ENCODE peak calls at places on chromosomes 6 and 20, in eight cellular contexts. F is GM23338, G is HCT116, L is OCI-LY7, I is SK-N-SH, S is PC-3, Q is MM.1S, H is hepatocyte. J is an unnamed sample. For H3K9me2, the result is how much of the 10 kb centered on the place peaks cover.

GRCh38 chr6:56226946-56227879 is 20.2 kb downstream of the COL21A1 start:
- DNase-seq in F (no peak), G (no peak), I (no peak), H (no peak), S (peak), Q (no peak), L (no peak), J (no peak)

GRCh38 chr6:158686791-158687381 is 37.0 kb downstream of the SYTL3 start:
- DNase-seq in Q (no peak), L (no peak), F (no peak), G (no peak), I (no peak), S (no peak), H (no peak), J (no peak)

GRCh38 chr20:58552366-58552934 is 37.3 kb upstream of the APCDD1L start:
- DNase-seq in Q (no peak), I (no peak), F (no peak), S (no peak), H (no peak), G (no peak), L (no peak), J (no peak)

GRCh38 chr20:1334370-1334731 is 5.4 kb upstream of the SDCBP2 start:
- DNase-seq in L (no peak), G (no peak), H (no peak), F (no peak), Q (no peak), S (no peak), I (no peak), J (no peak)

GRCh38 chr6:107491791-107492674 is 2.1 kb downstream of the SOBP start:
- DNase-seq in I (no peak), Q (no peak), L (no peak), F (no peak), H (no peak), G (no peak), S (no peak), J (no peak)

GRCh38 chr6:122726649-122727048 is 52.9 kb upstream of the FABP7 start:
- DNase-seq in L (no peak), S (peak), Q (peak), G (no peak), H (peak), I (peak), F (peak), J (peak)

GRCh38 chr20:58688838-58689237 is 3.8 kb upstream of the NPEPL1 start:
- DNase-seq in Q (no peak), G (no peak), H (no peak), S (no peak), F (no peak), L (no peak), I (no peak), J (no peak)

GRCh38 chr20:25057234-25058050 is 497 bp downstream of the ACSS1 start:
- DNase-seq in F (peak), L (no peak), S (peak), H (peak), G (no peak), Q (peak), I (peak), J (peak)

GRCh38 chr20:48722737-48723191 is 105.0 kb downstream of the PREX1 start:
- DNase-seq in Q (no peak), F (peak), L (peak), G (no peak), S (peak), H (peak), I (no peak), J (no peak)

GRCh38 chr6:85068221-85068620 is 303.8 kb upstream of the TBX18 start:
- DNase-seq in H (no peak), L (no peak), I (no peak), S (no peak), Q (no peak), G (no peak), F (no peak), J (no peak)

GRCh38 chr6:110654096-110654820 is 161.0 kb downstream of the CDK19 start:
- DNase-seq in L (no peak), I (no peak), F (no peak), S (peak), G (no peak), Q (no peak), H (no peak), J (no peak)

GRCh38 chr6:44044154-44044539 is 83.1 kb downstream of the MRPL14 start:
- DNase-seq in I (no peak), Q (no peak), G (no peak), H (no peak), S (no peak), L (no peak), F (no peak), J (no peak)

GRCh38 chr6:71338540-71339316 is 50.1 kb downstream of the OGFRL1 start:
- DNase-seq in S (no peak), F (no peak), G (no peak), I (no peak), L (no peak), Q (no peak), H (no peak), J (no peak)

GRCh38 chr6:151763938-151764680 is 43.4 kb upstream of the ESR1 start:
- DNase-seq in L (peak), I (peak), S (peak), Q (peak), G (peak), H (peak), F (peak), J (peak)

GRCh38 chr6:91824346-91824745 is 1237.5 kb upstream of the MAP3K7 start:
- DNase-seq in L (no peak), S (no peak), F (no peak), H (no peak), G (no peak), I (no peak), Q (no peak), J (no peak)

GRCh38 chr20:37295595-37295994 is 6.1 kb downstream of the MANBAL start:
- DNase-seq in I (no peak), Q (no peak), L (no peak), F (peak), S (peak), H (no peak), G (no peak), J (no peak)

DNA sequence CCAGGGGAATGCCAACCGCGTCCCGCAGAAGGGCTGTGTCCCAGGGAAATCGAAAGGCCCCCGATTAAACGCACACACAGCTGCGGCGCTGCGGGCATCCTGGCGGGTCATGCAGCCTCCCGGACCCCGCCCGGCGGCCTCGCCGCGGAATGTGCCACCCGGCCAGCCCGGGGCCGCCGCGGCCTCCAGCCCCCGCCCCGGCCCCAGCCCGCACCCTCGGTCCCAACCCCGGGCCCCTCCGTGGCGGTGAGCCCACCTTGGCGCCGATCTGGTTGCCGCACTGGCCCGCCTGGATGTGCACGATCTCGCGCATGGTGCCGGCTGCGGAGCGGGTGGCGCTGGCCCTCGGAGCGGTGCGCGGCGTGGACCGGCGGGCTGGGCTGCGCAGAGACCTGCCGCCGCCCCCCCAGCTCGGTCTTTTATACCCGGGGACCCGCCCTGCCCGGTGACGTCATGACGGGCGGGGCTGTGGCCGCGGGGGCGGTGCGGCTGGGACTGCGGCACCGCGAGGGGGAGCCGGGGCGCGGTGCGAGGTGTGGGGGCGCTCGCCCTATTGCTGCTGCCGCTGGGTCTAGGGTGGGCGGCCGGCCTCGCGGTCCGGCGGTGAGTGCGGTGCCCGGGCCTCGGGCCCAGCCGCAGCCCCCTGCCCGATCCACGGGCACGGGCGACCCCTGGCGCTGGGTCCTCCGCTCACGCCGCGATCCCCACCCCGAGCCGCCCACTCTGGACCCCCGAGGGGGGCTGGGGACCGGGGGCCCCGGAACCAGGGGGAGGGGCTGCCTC is at the start of gene TUBB2A:
- DNase-seq in H (peak), S (peak), G (peak), Q (peak), I (peak), L (peak), F (peak), J (peak)
- TF ChIP-seq CTCF in H (peak), S (peak), G (peak), Q (peak), I (peak), L (peak), F (no peak), J (peak)

DNA sequence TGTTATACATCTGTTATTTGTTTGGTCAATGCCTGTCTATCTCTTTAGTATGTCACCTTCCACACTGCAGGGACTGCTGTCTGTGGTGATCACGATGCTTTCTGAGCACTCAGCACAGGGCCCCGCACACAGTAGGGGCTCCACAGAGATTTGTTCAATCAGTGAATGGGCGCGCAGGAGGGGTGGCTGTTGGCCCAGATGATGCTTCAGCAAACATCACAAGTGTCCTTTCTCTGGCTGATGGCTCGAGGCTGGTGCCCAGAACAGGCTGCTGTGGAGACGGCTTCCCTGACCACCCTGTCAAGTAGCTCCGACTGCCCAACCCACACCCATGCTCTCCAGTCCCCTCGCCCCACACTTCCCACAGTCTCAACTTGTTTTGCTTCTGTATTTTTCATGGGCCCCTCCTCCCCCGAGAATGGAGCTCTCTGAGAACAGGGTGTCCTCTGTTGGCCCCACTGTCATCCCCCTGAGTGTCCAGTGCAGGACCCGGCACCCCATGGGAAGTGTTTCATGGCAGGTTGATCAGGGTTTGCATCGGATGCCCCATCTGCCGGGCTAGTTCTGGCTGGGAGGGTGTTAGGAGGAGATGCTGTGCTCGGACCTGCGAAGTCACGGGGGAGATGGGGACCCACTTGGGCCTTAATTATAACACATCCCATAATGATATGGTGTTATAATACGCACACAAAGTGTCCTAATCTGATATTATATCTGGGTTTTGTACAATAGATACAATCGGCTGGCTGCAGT is 32.1 kb downstream of the CEBPB start:
- DNase-seq in L (no peak), Q (no peak), I (no peak), F (no peak), G (no peak), S (no peak), H (no peak), J (no peak)
- H3K9me2 ChIP-seq in L (under half), Q (under half), I (under half), F (under half), G (under half), S (under half), H (under half), J (under half)

GRCh38 chr20:47475419-47476044 is 26.2 kb upstream of the NCOA3 start:
- DNase-seq in F (no peak), S (no peak), L (no peak), H (no peak), I (no peak), Q (no peak), G (no peak), J (no peak)
- H2AFZ ChIP-seq in F (no peak), S (no peak), L (no peak), H (no peak), I (no peak), Q (no peak), G (no peak), J (no peak)

GRCh38 chr20:45098096-45098773 is 2.7 kb downstream of the KCNS1 start:
- DNase-seq in H (peak), F (peak), I (peak), Q (no peak), L (no peak), S (no peak), G (no peak), J (no peak)
- TF ChIP-seq CTCF in H (peak), F (peak), I (no peak), Q (no peak), L (no peak), S (no peak), G (peak), J (no peak)

DNA sequence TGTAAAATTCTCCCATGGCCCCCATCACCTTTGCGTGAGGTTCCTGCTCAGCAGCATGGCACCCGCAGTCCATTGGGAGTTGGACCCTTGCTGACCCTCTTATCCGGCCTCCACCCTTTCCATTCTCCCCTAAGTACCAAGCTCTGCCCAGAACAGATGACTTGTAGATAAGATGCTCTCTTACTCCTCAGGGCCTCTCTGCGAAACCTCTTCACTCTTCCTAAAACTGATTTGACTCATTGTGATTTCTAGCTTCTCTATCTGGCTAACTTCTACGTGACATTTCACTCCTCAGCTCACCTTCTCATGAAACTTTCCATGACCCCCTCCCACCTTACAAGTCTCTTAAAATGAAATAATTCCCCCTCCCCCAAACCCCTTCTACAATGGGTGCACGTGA is 14.1 kb upstream of the CD164 start:
- DNase-seq in S (no peak), I (no peak), F (no peak), L (no peak), G (no peak), H (no peak), Q (no peak), J (no peak)
- H3K9me2 ChIP-seq in S (under half), I (under half), F (under half), L (under half), G (under half), H (under half), Q (under half), J (under half)

GRCh38 chr6:80338201-80338836 is 231.8 kb downstream of the BCKDHB start:
- DNase-seq in G (peak), L (peak), H (peak), I (peak), Q (peak), F (peak), S (peak), J (peak)
- H2AFZ ChIP-seq in G (no peak), L (no peak), H (no peak), I (no peak), Q (no peak), F (no peak), S (no peak), J (no peak)

GRCh38 chr20:7855545-7855944 is 84.7 kb downstream of the HAO1 start:
- DNase-seq in G (no peak), I (no peak), S (peak), H (no peak), L (no peak), F (no peak), Q (no peak), J (no peak)

GRCh38 chr20:7858851-7859250 is 81.4 kb downstream of the HAO1 start:
- DNase-seq in Q (no peak), F (no peak), G (no peak), I (no peak), H (no peak), L (no peak), S (no peak), J (no peak)

GRCh38 chr20:7856756-7857155 is 83.5 kb downstream of the HAO1 start:
- DNase-seq in H (no peak), F (no peak), G (no peak), L (peak), Q (no peak), I (no peak), S (peak), J (no peak)

GRCh38 chr20:7853493-7853892 is 86.8 kb downstream of the HAO1 start:
- DNase-seq in S (peak), F (no peak), L (no peak), I (no peak), Q (no peak), H (no peak), G (no peak), J (no peak)

GRCh38 chr20:7859371-7859802 is 80.9 kb downstream of the HAO1 start:
- DNase-seq in H (peak), I (peak), F (peak), L (peak), Q (peak), S (peak), G (no peak), J (no peak)
- TF ChIP-seq CTCF in H (peak), I (peak), F (peak), L (peak), Q (peak), S (peak), G (peak), J (peak)

GRCh38 chr6:1077822-1078221 is 234.1 kb upstream of the FOXQ1 start:
- DNase-seq in L (no peak), I (no peak), S (no peak), Q (no peak), F (no peak), H (no peak), G (no peak), J (no peak)
- H3K9me2 ChIP-seq in L (under half), I (under half), S (under half), Q (under half), F (under half), H (under half), G (under half), J (under half)

DNA sequence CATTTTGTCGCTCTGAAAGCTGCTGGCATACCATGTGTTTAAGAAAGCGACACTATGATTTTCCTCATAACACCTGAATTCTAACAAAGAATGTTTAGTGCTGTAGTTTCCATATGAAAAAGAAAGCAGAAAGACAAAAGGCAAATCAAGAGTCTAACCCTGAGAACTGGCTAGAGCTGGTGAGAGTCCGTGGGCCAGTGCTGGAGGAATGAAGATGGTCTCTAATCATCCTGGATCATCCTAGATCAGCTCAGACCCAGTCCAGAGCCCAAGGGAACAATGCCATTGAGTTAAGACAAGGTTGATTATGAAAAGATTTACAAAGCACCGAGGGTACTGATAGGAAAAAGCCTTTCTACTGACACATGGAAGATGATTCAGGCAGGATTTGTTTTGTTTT is 73.0 kb upstream of the MYLIP start:
- DNase-seq in I (no peak), Q (peak), F (peak), L (no peak), S (no peak), G (no peak), H (no peak), J (no peak)
- H2AFZ ChIP-seq in I (peak), Q (peak), F (peak), L (no peak), S (no peak), G (no peak), H (no peak), J (no peak)

GRCh38 chr6:32969685-32970412 is 1.5 kb downstream of the BRD2 start:
- DNase-seq in H (peak), G (peak), L (peak), Q (peak), I (peak), F (peak), S (peak), J (peak)
- TF ChIP-seq CTCF in H (peak), G (peak), L (no peak), Q (peak), I (peak), F (peak), S (peak), J (peak)